ENCODE peak calls at places on chromosome 14, in five cellular contexts. C is HCT116, Y is mammary epithelial cell, Q is prostate gland, P is ovary. V is an unnamed sample.

GRCh38 chr14:86712176-86712575 is 1182.2 kb downstream of the FLRT2 start:
- DNase-seq in Y (no peak), C (no peak), Q (no peak), P (no peak), V (no peak)

GRCh38 chr14:63605041-63605532 is 36.6 kb downstream of the WDR89 start:
- DNase-seq in Y (peak; percentile 37), P (no peak), C (no peak), Q (no peak), V (no peak)

GRCh38 chr14:58663494-58664111 is 25.8 kb downstream of the DACT1 start:
- DNase-seq in Q (no peak), Y (peak; percentile 61), C (no peak), P (peak; percentile 44), V (no peak)

GRCh38 chr14:64569108-64570045 is 19.6 kb downstream of the PPP1R36 start:
- DNase-seq in Q (no peak), Y (peak; percentile 77), C (peak; percentile 62), P (peak; percentile 68), V (peak; percentile 55)

GRCh38 chr14:99075771-99076370 is 196.1 kb downstream of the BCL11B start:
- DNase-seq in Q (no peak), P (no peak), C (no peak), Y (peak; percentile 16), V (no peak)

GRCh38 chr14:33505295-33505962 is 445.4 kb downstream of the EGLN3 start:
- DNase-seq in P (no peak), Q (no peak), Y (no peak), C (no peak), V (no peak)

GRCh38 chr14:55556929-55557623 is 22.9 kb upstream of the KTN1 start:
- DNase-seq in Y (peak; percentile 91), P (peak; percentile 55), Q (peak; percentile 87), C (peak; percentile 38), V (peak; percentile 93)

GRCh38 chr14:99481745-99482099 is 513 bp downstream of the CCNK start:
- DNase-seq in Q (peak; percentile 19), P (no peak), Y (peak; percentile 46), C (no peak), V (no peak)

GRCh38 chr14:68335312-68335711 is 457.6 kb downstream of the ZFP36L1 start:
- DNase-seq in Y (no peak), Q (no peak), P (no peak), C (no peak), V (no peak)

GRCh38 chr14:64756712-64757111 is 52.5 kb downstream of the PLEKHG3 start:
- DNase-seq in Q (no peak), P (peak; percentile 25), C (no peak), Y (no peak), V (no peak)

GRCh38 chr14:61379639-61380184 is 58.3 kb downstream of the PRKCH start:
- DNase-seq in Y (no peak), Q (no peak), C (no peak), P (no peak), V (no peak)

GRCh38 chr14:100524933-100525243 is 62.3 kb downstream of the BEGAIN start:
- DNase-seq in Y (no peak), Q (no peak), P (peak; percentile 54), C (no peak), V (no peak)

GRCh38 chr14:34678306-34678705 is 36.1 kb downstream of the CFL2 start:
- DNase-seq in C (no peak), Y (peak; percentile 42), Q (no peak), P (no peak), V (no peak)

GRCh38 chr14:75279739-75280447 is 1.3 kb downstream of the FOS start:
- DNase-seq in P (peak; percentile 70), Q (no peak), C (no peak), Y (peak; percentile 11), V (peak; percentile 67)

GRCh38 chr14:96255501-96256366 is at the start of gene BDKRB1:
- DNase-seq in Y (peak; percentile 56), Q (no peak), C (no peak), P (no peak), V (no peak)

GRCh38 chr14:96252323-96253052 is 3.5 kb upstream of the BDKRB1 start:
- DNase-seq in Y (no peak), C (no peak), P (no peak), Q (no peak), V (no peak)

GRCh38 chr14:96256420-96256819 is 410 bp downstream of the BDKRB1 start:
- DNase-seq in P (no peak), Q (no peak), C (no peak), Y (peak; percentile 79), V (no peak)

GRCh38 chr14:96253140-96253539 is 2.9 kb upstream of the BDKRB1 start:
- DNase-seq in Q (no peak), P (no peak), Y (peak; percentile 68), C (no peak), V (no peak)

GRCh38 chr14:96254696-96255095 is 1.3 kb upstream of the BDKRB1 start:
- DNase-seq in Q (no peak), P (no peak), C (no peak), Y (no peak), V (no peak)
- H3K27ac ChIP-seq in Q (no peak overlapping the region), P (no peak overlapping the region), C (no peak overlapping the region), Y (no peak overlapping the region), V (no peak overlapping the region)

GRCh38 chr14:52937306-52937705 is 13.5 kb downstream of the FERMT2 start:
- DNase-seq in Y (no peak), C (no peak), P (no peak), Q (no peak), V (no peak)
- H3K36me3 ChIP-seq in Y (no peaks in the 10 kb centered on the region), C (no peaks in the 10 kb centered on the region), P (no peaks in the 10 kb centered on the region), Q (no peaks in the 10 kb centered on the region), V (no peaks in the 10 kb centered on the region)

GRCh38 chr14:47557894-47558293 is 117.5 kb downstream of the MDGA2 start:
- DNase-seq in C (no peak), P (no peak), Y (no peak), Q (no peak), V (no peak)

GRCh38 chr14:47549886-47550285 is 125.5 kb downstream of the MDGA2 start:
- DNase-seq in Y (no peak), C (no peak), Q (no peak), P (no peak), V (no peak)

GRCh38 chr14:47555333-47555732 is 120.1 kb downstream of the MDGA2 start:
- DNase-seq in Y (no peak), C (no peak), P (no peak), Q (no peak), V (no peak)
- H3K4me1 ChIP-seq in Y (no peaks in the 10 kb centered on the region), C (no peaks in the 10 kb centered on the region), P (peaks cover 6% of the 10 kb centered on the region), Q (no peaks in the 10 kb centered on the region), V (no peaks in the 10 kb centered on the region)

DNA sequence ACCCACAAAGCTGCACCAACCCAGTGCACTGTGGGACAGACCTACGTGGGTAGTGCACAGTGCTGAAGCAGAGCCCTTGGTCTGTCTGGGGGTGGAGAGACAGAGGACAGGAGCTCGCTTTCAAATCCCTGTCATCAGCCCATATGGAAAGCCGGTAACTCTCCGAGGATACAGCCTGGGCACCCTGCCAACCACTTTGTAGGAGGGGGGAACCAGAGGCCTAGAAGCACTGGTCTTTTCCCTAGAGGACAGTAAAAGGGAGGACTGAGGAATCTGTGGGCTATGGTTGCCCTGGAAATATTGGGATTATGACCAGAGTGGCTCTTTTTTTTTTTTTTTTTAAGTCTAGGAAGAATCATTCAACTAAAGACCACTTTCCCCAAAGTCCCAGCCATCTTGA is 74.3 kb downstream of the MAP3K9 start:
- DNase-seq in Y (no peak), Q (no peak), C (no peak), P (no peak), V (no peak)
- H3K27ac ChIP-seq in Y (no peak overlapping the region), Q (no peak overlapping the region), C (no peak overlapping the region), P (no peak overlapping the region), V (no peak overlapping the region)

DNA sequence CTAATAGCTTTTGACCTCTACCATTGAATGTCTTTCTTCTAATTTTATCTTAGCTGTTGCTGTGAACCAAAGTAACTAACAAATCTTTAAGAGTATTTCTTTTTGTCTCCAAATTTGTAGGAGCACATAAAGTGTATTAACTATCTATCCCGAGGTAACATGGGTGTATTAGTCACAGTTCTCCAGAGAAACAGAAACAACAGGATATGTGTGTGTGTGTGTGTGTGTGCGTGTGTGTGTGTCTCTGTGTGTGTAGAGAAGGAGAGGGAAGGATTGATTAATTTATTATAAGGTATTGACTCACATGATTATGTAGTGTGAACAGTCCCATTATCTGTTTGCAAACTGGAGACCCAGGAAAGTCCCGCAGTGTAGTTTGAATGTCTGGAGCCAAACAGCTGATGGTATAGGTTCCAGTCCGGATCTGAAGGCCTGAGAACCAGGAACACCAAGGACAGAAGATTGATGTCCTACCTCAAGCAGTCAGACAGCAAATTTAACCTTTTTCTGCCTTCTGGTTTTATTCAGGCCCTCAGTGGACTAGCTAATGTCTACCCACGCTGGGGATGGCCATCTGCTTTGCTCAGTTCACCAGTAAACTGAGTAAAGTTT is 14.4 kb downstream of the G2E3 start:
- DNase-seq in Q (no peak), C (no peak), Y (peak; percentile 73), P (no peak), V (no peak)
- H3K36me3 ChIP-seq in Q (no peaks in the 10 kb centered on the region), C (no peaks in the 10 kb centered on the region), Y (peaks cover 1% of the 10 kb centered on the region), P (no peaks in the 10 kb centered on the region), V (no peaks in the 10 kb centered on the region)

GRCh38 chr14:20427231-20428009 is 8.5 kb downstream of the KLHL33 start:
- DNase-seq in C (peak; percentile 13), Y (peak; percentile 58), Q (no peak), P (no peak), V (no peak)
- H3K4me1 ChIP-seq in C (peaks cover 10% of the 10 kb centered on the region), Y (peaks cover 7% of the 10 kb centered on the region), Q (no peaks in the 10 kb centered on the region), P (peaks cover 3% of the 10 kb centered on the region), V (peaks cover 15% of the 10 kb centered on the region)

DNA sequence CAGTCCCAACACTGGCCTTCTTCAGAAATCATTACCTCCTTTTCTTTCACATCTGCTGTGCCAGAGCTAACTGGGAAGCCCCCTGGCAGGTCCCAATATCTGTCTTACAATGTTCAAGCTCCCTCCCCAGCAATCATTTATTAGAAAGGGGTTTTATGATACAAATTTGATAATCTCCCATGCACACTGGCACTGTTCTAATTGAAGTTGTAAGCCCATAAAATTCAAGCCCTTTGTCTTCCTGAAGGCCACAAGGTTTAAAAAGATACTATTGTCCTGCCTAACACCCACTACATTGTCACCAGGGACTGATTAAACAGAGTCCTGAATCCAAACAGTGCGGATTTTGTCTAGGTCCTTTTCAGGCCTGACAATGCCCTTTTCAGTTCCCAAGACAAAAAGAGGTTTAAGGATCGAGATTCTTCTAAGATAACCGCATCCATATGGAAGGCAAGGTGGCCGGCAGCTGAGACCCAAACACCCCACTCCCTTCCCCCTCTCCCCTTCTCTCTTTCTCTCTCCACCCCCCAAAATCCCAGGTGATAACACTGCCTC is 3.3 kb downstream of the NKX2-8 start:
- DNase-seq in Y (no peak), C (no peak), Q (no peak), P (no peak), V (no peak)
- H3K27ac ChIP-seq in Y (no peak overlapping the region), C (no peak overlapping the region), Q (no peak overlapping the region), P (no peak overlapping the region), V (no peak overlapping the region)

V was measured in psoas muscle.